ENCODE peak calls at places on chromosomes 11 and 22, in five cellular contexts. One of them, this sample, is unnamed.

GRCh38 chr11:127789887-127790286 is 789.3 kb upstream of the KIRREL3 start:
- DNase-seq in transverse colon: peak
- DNase-seq in stomach: no peak
- DNase-seq in HL-60: no peak
- DNase-seq in GM12878: no peak
- DNase-seq in this sample: no peak

GRCh38 chr11:67463680-67464410 is 5.2 kb downstream of the TMEM134 start:
- DNase-seq in transverse colon: peak
- DNase-seq in stomach: peak
- DNase-seq in HL-60: peak
- DNase-seq in GM12878: no peak
- DNase-seq in this sample: no peak

GRCh38 chr11:77580712-77581337 is 8.9 kb upstream of the AQP11 start:
- DNase-seq in transverse colon: no peak
- DNase-seq in stomach: no peak
- DNase-seq in HL-60: no peak
- DNase-seq in GM12878: no peak
- DNase-seq in this sample: no peak

GRCh38 chr22:41898645-41899044 is 16.2 kb downstream of the SHISA8 start:
- DNase-seq in transverse colon: no peak
- DNase-seq in stomach: no peak
- DNase-seq in HL-60: no peak
- DNase-seq in GM12878: no peak
- DNase-seq in this sample: no peak

GRCh38 chr11:19076744-19077589 is 16.4 kb upstream of the MRGPRX2 start:
- DNase-seq in transverse colon: peak
- DNase-seq in stomach: peak
- DNase-seq in HL-60: no peak
- DNase-seq in GM12878: no peak
- DNase-seq in this sample: peak

GRCh38 chr11:36098046-36098445 is 154.2 kb downstream of the LDLRAD3 start:
- DNase-seq in transverse colon: no peak
- DNase-seq in stomach: no peak
- DNase-seq in HL-60: no peak
- DNase-seq in GM12878: no peak
- DNase-seq in this sample: no peak

GRCh38 chr11:126499124-126499752 is 143.8 kb downstream of the ST3GAL4 start:
- DNase-seq in transverse colon: no peak
- DNase-seq in stomach: no peak
- DNase-seq in HL-60: no peak
- DNase-seq in GM12878: no peak
- DNase-seq in this sample: no peak

GRCh38 chr11:76209956-76210885 is 3.9 kb upstream of the WNT11 start:
- DNase-seq in transverse colon: peak
- DNase-seq in stomach: peak
- DNase-seq in HL-60: no peak
- DNase-seq in GM12878: no peak
- DNase-seq in this sample: no peak

GRCh38 chr11:64675417-64676252 is 47.4 kb downstream of the NRXN2 start:
- DNase-seq in transverse colon: no peak
- DNase-seq in stomach: no peak
- DNase-seq in HL-60: no peak
- DNase-seq in GM12878: no peak
- DNase-seq in this sample: no peak

GRCh38 chr22:23501244-23501643 is 78.8 kb downstream of the IGLL1 start:
- DNase-seq in transverse colon: no peak
- DNase-seq in stomach: no peak
- DNase-seq in HL-60: no peak
- DNase-seq in GM12878: no peak
- DNase-seq in this sample: no peak

GRCh38 chr11:123228489-123229163 is 33.6 kb upstream of the CLMP start:
- DNase-seq in transverse colon: no peak
- DNase-seq in stomach: no peak
- DNase-seq in HL-60: no peak
- DNase-seq in GM12878: no peak
- DNase-seq in this sample: no peak

GRCh38 chr11:82796970-82797594 is 63.4 kb upstream of the FAM181B start:
- DNase-seq in transverse colon: peak
- DNase-seq in stomach: no peak
- DNase-seq in HL-60: no peak
- DNase-seq in GM12878: no peak
- DNase-seq in this sample: no peak

GRCh38 chr11:11735586-11735985 is 106.2 kb upstream of the USP47 start:
- DNase-seq in transverse colon: no peak
- DNase-seq in stomach: no peak
- DNase-seq in HL-60: no peak
- DNase-seq in GM12878: no peak
- DNase-seq in this sample: no peak

GRCh38 chr11:108931168-108931567 is 266.3 kb downstream of the DDX10 start:
- DNase-seq in transverse colon: no peak
- DNase-seq in stomach: no peak
- DNase-seq in HL-60: no peak
- DNase-seq in GM12878: no peak
- DNase-seq in this sample: no peak

GRCh38 chr11:17244046-17244445 is 32.5 kb upstream of the NUCB2 start:
- DNase-seq in transverse colon: no peak
- DNase-seq in stomach: no peak
- DNase-seq in HL-60: no peak
- DNase-seq in GM12878: peak
- DNase-seq in this sample: no peak

GRCh38 chr11:46414466-46414796 is 22.9 kb upstream of the CHRM4 start:
- DNase-seq in transverse colon: no peak
- DNase-seq in stomach: no peak
- DNase-seq in HL-60: no peak
- DNase-seq in GM12878: no peak
- DNase-seq in this sample: no peak

GRCh38 chr22:42993651-42994275 is 21.2 kb downstream of the PACSIN2 start:
- DNase-seq in transverse colon: no peak
- DNase-seq in stomach: peak
- DNase-seq in HL-60: no peak
- DNase-seq in GM12878: no peak
- DNase-seq in this sample: no peak

GRCh38 chr11:34653851-34654490 is 33.1 kb downstream of the EHF start:
- DNase-seq in transverse colon: peak
- DNase-seq in stomach: peak
- DNase-seq in HL-60: peak
- DNase-seq in GM12878: no peak
- DNase-seq in this sample: no peak

GRCh38 chr22:48743601-48744282 is 1083.9 kb downstream of the BRD1 start:
- DNase-seq in transverse colon: no peak
- DNase-seq in stomach: peak
- DNase-seq in HL-60: no peak
- DNase-seq in GM12878: no peak
- DNase-seq in this sample: no peak

GRCh38 chr22:44884968-44885805 is 124.6 kb downstream of the PHF21B start:
- DNase-seq in transverse colon: no peak
- DNase-seq in stomach: no peak
- DNase-seq in HL-60: no peak
- DNase-seq in GM12878: no peak
- DNase-seq in this sample: no peak

GRCh38 chr11:83508804-83509203 is 222.6 kb upstream of the CCDC90B start:
- DNase-seq in transverse colon: peak
- DNase-seq in stomach: no peak
- DNase-seq in HL-60: peak
- DNase-seq in GM12878: no peak
- DNase-seq in this sample: no peak

GRCh38 chr11:68381716-68382115 is 69.3 kb downstream of the LRP5 start:
- DNase-seq in transverse colon: no peak
- DNase-seq in stomach: peak
- DNase-seq in HL-60: no peak
- DNase-seq in GM12878: no peak
- DNase-seq in this sample: no peak

DNA sequence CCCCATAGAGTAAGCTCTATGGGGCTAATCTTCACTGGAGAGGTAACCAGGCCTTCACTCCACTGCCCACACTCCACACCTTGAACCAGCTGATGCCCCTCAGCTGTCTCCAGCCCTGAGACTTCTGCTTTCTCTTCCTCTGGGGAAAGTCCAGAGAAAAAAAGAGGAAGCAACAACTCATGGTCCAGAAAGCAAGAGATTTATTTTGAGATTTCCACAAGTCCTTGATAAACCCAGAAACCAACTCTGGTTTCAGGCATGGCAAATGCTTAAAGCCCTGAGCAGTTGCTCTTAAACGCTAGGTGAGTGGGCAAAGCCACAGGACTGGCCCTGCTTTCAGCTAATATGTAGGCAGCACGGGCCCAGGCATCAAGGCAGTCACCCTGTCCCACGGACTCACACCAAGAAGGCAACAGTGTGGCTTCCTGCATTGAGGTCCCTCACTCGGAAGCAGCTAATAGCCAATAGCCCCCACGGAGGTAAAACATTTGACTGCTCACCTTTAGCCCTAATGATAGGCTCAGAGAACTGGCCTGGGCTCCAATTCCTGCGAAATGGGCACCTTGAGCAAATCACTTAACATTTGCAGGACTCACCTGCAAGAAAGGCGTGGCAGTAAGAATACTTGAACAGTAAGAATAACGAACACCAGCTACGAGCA is 4.3 kb downstream of the CYB561A3 start:
- DNase-seq in transverse colon: no peak
- DNase-seq in stomach: no peak
- DNase-seq in HL-60: no peak
- DNase-seq in GM12878: peak
- DNase-seq in this sample: no peak
- TF ChIP-seq POLR2AphosphoS5 in transverse colon: no peak
- TF ChIP-seq POLR2AphosphoS5 in stomach: no peak
- TF ChIP-seq POLR2AphosphoS5 in HL-60: peak
- TF ChIP-seq POLR2AphosphoS5 in GM12878: peak
- TF ChIP-seq POLR2AphosphoS5 in this sample: no peak

GRCh38 chr22:46072030-46072881 is 78.1 kb upstream of the PPARA start:
- DNase-seq in transverse colon: peak
- DNase-seq in stomach: peak
- DNase-seq in HL-60: no peak
- DNase-seq in GM12878: no peak
- DNase-seq in this sample: no peak
- TF ChIP-seq POLR2AphosphoS5 in transverse colon: peak
- TF ChIP-seq POLR2AphosphoS5 in stomach: peak
- TF ChIP-seq POLR2AphosphoS5 in HL-60: peak
- TF ChIP-seq POLR2AphosphoS5 in GM12878: no peak
- TF ChIP-seq POLR2AphosphoS5 in this sample: no peak

GRCh38 chr11:73972187-73972586 is 10.5 kb downstream of the UCP2 start:
- DNase-seq in transverse colon: no peak
- DNase-seq in stomach: no peak
- DNase-seq in HL-60: peak
- DNase-seq in GM12878: no peak
- DNase-seq in this sample: no peak
- TF ChIP-seq POLR2AphosphoS5 in transverse colon: peak
- TF ChIP-seq POLR2AphosphoS5 in stomach: no peak
- TF ChIP-seq POLR2AphosphoS5 in HL-60: peak
- TF ChIP-seq POLR2AphosphoS5 in GM12878: no peak
- TF ChIP-seq POLR2AphosphoS5 in this sample: no peak

DNA sequence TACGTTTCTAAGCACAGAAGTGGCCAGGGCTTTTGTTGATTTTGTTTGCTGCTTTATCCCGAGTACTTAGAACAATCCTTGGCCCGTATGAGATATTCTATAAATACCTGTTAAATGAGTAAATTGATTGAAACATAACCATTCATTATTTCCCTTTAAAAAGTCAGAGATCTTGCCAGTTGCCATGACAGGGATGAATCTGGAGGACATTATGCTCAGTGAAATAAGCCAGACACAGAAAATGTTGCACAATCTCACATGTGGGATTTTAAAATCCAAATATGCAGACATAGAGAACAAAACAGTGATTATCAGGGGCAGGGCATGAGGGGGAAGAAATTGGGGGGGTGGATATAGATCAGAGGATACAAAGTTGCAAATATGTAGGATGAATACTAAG is 1240.1 kb downstream of the LRRC4C start:
- DNase-seq in transverse colon: no peak
- DNase-seq in stomach: no peak
- DNase-seq in HL-60: no peak
- DNase-seq in GM12878: no peak
- DNase-seq in this sample: no peak
- TF ChIP-seq POLR2AphosphoS5 in transverse colon: peak
- TF ChIP-seq POLR2AphosphoS5 in stomach: no peak
- TF ChIP-seq POLR2AphosphoS5 in HL-60: no peak
- TF ChIP-seq POLR2AphosphoS5 in GM12878: no peak
- TF ChIP-seq POLR2AphosphoS5 in this sample: no peak

DNA sequence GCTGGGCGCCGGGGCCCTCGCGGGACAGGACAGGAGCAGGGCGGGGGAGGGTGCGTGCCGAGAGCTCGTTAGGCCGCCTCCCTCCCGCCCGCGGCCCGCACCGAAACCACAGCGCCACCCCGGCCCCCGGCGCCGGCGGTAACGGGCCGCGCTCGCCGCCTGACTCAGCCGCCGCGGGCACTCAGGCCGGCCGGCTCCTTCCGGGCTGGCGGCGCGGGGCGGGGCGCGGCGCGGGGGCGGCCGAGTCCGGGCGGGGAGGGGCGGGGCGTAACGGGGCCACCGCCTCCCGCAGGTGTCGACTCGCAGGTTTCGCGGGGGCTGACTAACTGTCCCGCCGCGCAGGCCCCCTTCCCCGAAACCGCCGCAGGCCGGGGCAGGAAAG is at the start of gene AP5B1:
- DNase-seq in transverse colon: peak
- DNase-seq in stomach: peak
- DNase-seq in HL-60: peak
- DNase-seq in GM12878: no peak
- DNase-seq in this sample: peak
- TF ChIP-seq POLR2AphosphoS5 in transverse colon: peak
- TF ChIP-seq POLR2AphosphoS5 in stomach: peak
- TF ChIP-seq POLR2AphosphoS5 in HL-60: peak
- TF ChIP-seq POLR2AphosphoS5 in GM12878: no peak
- TF ChIP-seq POLR2AphosphoS5 in this sample: no peak

This sample was measured in GM12891.